ENCODE peak calls at places on chromosomes 11 and 22, in four cellular contexts. Y, G, H and T are unnamed samples.

GRCh38 chr11:113048820-113049555 is 87.8 kb downstream of the NCAM1 start:
- DNase-seq in G (no peak), H (peak; percentile 83), Y (no peak), T (peak; percentile 41)

GRCh38 chr22:36411589-36412258 is 24.0 kb upstream of the MYH9 start:
- DNase-seq in H (no peak), Y (no peak), G (no peak), T (no peak)

GRCh38 chr11:3902441-3902840 is 47.0 kb downstream of the STIM1 start:
- DNase-seq in H (no peak), G (no peak), Y (no peak), T (no peak)

GRCh38 chr11:26943636-26944035 is 50.3 kb upstream of the FIBIN start:
- DNase-seq in Y (no peak), H (no peak), G (no peak), T (no peak)

GRCh38 chr11:62151737-62152102 is 27.9 kb downstream of the INCENP start:
- DNase-seq in Y (no peak), H (no peak), G (no peak), T (no peak)

GRCh38 chr11:127461575-127462344 is 461.2 kb upstream of the KIRREL3 start:
- DNase-seq in G (no peak), H (no peak), Y (no peak), T (no peak)

GRCh38 chr22:28909375-28909774 is 26.0 kb downstream of the ZNRF3 start:
- DNase-seq in Y (no peak), H (no peak), G (no peak), T (peak; percentile 54)

GRCh38 chr11:117816151-117816741 is 8.3 kb downstream of the FXYD2 start:
- DNase-seq in G (no peak), Y (peak; percentile 62), H (peak; percentile 50), T (no peak)

GRCh38 chr11:69611548-69612526 is 29.1 kb upstream of the CCND1 start:
- DNase-seq in H (no peak), Y (no peak), G (no peak), T (no peak)

GRCh38 chr22:41768420-41768819 is 32.1 kb upstream of the CCDC134 start:
- DNase-seq in G (no peak), Y (no peak), H (peak; percentile 71), T (peak; percentile 40)

GRCh38 chr11:8640305-8640932 is 42.0 kb downstream of the TRIM66 start:
- DNase-seq in Y (no peak), G (no peak), H (no peak), T (peak; percentile 34)

GRCh38 chr22:37079668-37080171 is 28.2 kb downstream of the KCTD17 start:
- DNase-seq in G (no peak), H (no peak), Y (peak; percentile 71), T (peak; percentile 51)

GRCh38 chr11:1534682-1535081 is 37.4 kb downstream of the DUSP8 start:
- DNase-seq in H (no peak), G (no peak), Y (no peak), T (no peak)

GRCh38 chr11:134575504-134576230 is 163.6 kb upstream of the B3GAT1 start:
- DNase-seq in G (no peak), Y (no peak), H (no peak), T (no peak)

GRCh38 chr11:126407682-126408288 is 52.3 kb downstream of the ST3GAL4 start:
- DNase-seq in G (no peak), H (no peak), Y (no peak), T (no peak)

GRCh38 chr11:72150882-72151281 is 15.4 kb downstream of the FOLR3 start:
- DNase-seq in G (no peak), H (no peak), Y (no peak), T (no peak)

GRCh38 chr11:126329644-126330200 is 25.8 kb upstream of the ST3GAL4 start:
- DNase-seq in G (no peak), Y (peak; percentile 1), H (no peak), T (no peak)

GRCh38 chr11:12232160-12232559 is 121.8 kb downstream of the MICAL2 start:
- DNase-seq in H (peak; percentile 38), G (no peak), Y (no peak), T (no peak)

GRCh38 chr11:72528121-72528520 is 93.8 kb upstream of the CLPB start:
- DNase-seq in H (no peak), Y (no peak), G (no peak), T (no peak)

GRCh38 chr11:15773024-15773423 is 583.3 kb downstream of the SOX6 start:
- DNase-seq in Y (no peak), G (no peak), H (no peak), T (no peak)

GRCh38 chr11:66557733-66558326 is 10.6 kb downstream of the CTSF start:
- DNase-seq in Y (no peak), H (no peak), G (no peak), T (no peak)

GRCh38 chr11:120256779-120257178 is 16.8 kb downstream of the POU2F3 start:
- DNase-seq in G (no peak), H (no peak), Y (no peak), T (no peak)